ENCODE peak calls at places on chromosomes 3 and 15, in five cellular contexts. One of them, this sample, is unnamed.

GRCh38 chr3:141123677-141124410 is 72.7 kb downstream of the SPSB4 start:
- DNase-seq in MM.1S: no peak
- DNase-seq in heart left ventricle: peak
- DNase-seq in AG09309: no peak
- DNase-seq in heart right ventricle: peak
- DNase-seq in this sample: no peak

GRCh38 chr3:185930393-185931107 is 7.3 kb downstream of the TRA2B start:
- DNase-seq in MM.1S: no peak
- DNase-seq in heart left ventricle: no peak
- DNase-seq in AG09309: no peak
- DNase-seq in heart right ventricle: no peak
- DNase-seq in this sample: no peak

GRCh38 chr3:58536501-58537411 is at the start of gene ACOX2:
- DNase-seq in MM.1S: no peak
- DNase-seq in heart left ventricle: peak
- DNase-seq in AG09309: peak
- DNase-seq in heart right ventricle: peak
- DNase-seq in this sample: no peak

GRCh38 chr3:141663993-141664392 is 74.1 kb upstream of the RNF7 start:
- DNase-seq in MM.1S: no peak
- DNase-seq in heart left ventricle: no peak
- DNase-seq in AG09309: no peak
- DNase-seq in heart right ventricle: no peak
- DNase-seq in this sample: no peak

GRCh38 chr15:90686435-90687218 is 30.5 kb upstream of the BLM start:
- DNase-seq in MM.1S: no peak
- DNase-seq in heart left ventricle: no peak
- DNase-seq in AG09309: no peak
- DNase-seq in heart right ventricle: no peak
- DNase-seq in this sample: no peak

GRCh38 chr3:42704136-42704841 is 1.7 kb upstream of the HHATL start:
- DNase-seq in MM.1S: no peak
- DNase-seq in heart left ventricle: no peak
- DNase-seq in AG09309: no peak
- DNase-seq in heart right ventricle: no peak
- DNase-seq in this sample: no peak

GRCh38 chr15:25944386-25944785 is 81.3 kb upstream of the ATP10A start:
- DNase-seq in MM.1S: no peak
- DNase-seq in heart left ventricle: no peak
- DNase-seq in AG09309: no peak
- DNase-seq in heart right ventricle: no peak
- DNase-seq in this sample: no peak

GRCh38 chr15:82847703-82848102 is 38.3 kb downstream of the WHAMM start:
- DNase-seq in MM.1S: no peak
- DNase-seq in heart left ventricle: no peak
- DNase-seq in AG09309: no peak
- DNase-seq in heart right ventricle: no peak
- DNase-seq in this sample: no peak

GRCh38 chr3:136883967-136884720 is 22.1 kb downstream of the NCK1 start:
- DNase-seq in MM.1S: peak
- DNase-seq in heart left ventricle: no peak
- DNase-seq in AG09309: no peak
- DNase-seq in heart right ventricle: no peak
- DNase-seq in this sample: no peak

GRCh38 chr15:75156306-75157215 is 45.1 kb upstream of the C15orf39 start:
- DNase-seq in MM.1S: no peak
- DNase-seq in heart left ventricle: no peak
- DNase-seq in AG09309: no peak
- DNase-seq in heart right ventricle: no peak
- DNase-seq in this sample: no peak

GRCh38 chr15:71146597-71146996 is 31.3 kb downstream of the THSD4 start:
- DNase-seq in MM.1S: no peak
- DNase-seq in heart left ventricle: no peak
- DNase-seq in AG09309: no peak
- DNase-seq in heart right ventricle: no peak
- DNase-seq in this sample: no peak

GRCh38 chr15:42921049-42921731 is 612 bp upstream of the TTBK2 start:
- DNase-seq in MM.1S: peak
- DNase-seq in heart left ventricle: peak
- DNase-seq in AG09309: no peak
- DNase-seq in heart right ventricle: no peak
- DNase-seq in this sample: no peak

GRCh38 chr3:137285924-137286323 is 328.1 kb downstream of the IL20RB start:
- DNase-seq in MM.1S: no peak
- DNase-seq in heart left ventricle: no peak
- DNase-seq in AG09309: no peak
- DNase-seq in heart right ventricle: no peak
- DNase-seq in this sample: no peak

GRCh38 chr15:60396964-60397771 is 618 bp downstream of the ANXA2 start:
- DNase-seq in MM.1S: peak
- DNase-seq in heart left ventricle: peak
- DNase-seq in AG09309: no peak
- DNase-seq in heart right ventricle: peak
- DNase-seq in this sample: no peak

GRCh38 chr3:39267631-39268553 is 11.9 kb downstream of the CX3CR1 start:
- DNase-seq in MM.1S: no peak
- DNase-seq in heart left ventricle: no peak
- DNase-seq in AG09309: no peak
- DNase-seq in heart right ventricle: no peak
- DNase-seq in this sample: no peak

GRCh38 chr15:58484794-58485600 is 53.2 kb downstream of the LIPC start:
- DNase-seq in MM.1S: no peak
- DNase-seq in heart left ventricle: no peak
- DNase-seq in AG09309: no peak
- DNase-seq in heart right ventricle: no peak
- DNase-seq in this sample: no peak

GRCh38 chr15:95170587-95171380 is 939.4 kb downstream of the MCTP2 start:
- DNase-seq in MM.1S: no peak
- DNase-seq in heart left ventricle: no peak
- DNase-seq in AG09309: no peak
- DNase-seq in heart right ventricle: no peak
- DNase-seq in this sample: no peak

GRCh38 chr3:12681089-12681488 is 17.2 kb upstream of the RAF1 start:
- DNase-seq in MM.1S: no peak
- DNase-seq in heart left ventricle: no peak
- DNase-seq in AG09309: no peak
- DNase-seq in heart right ventricle: no peak
- DNase-seq in this sample: no peak

GRCh38 chr15:22224241-22224671 is 143.9 kb downstream of the OR4M2 start:
- DNase-seq in MM.1S: peak
- DNase-seq in heart left ventricle: no peak
- DNase-seq in AG09309: no peak
- DNase-seq in heart right ventricle: no peak
- DNase-seq in this sample: no peak

GRCh38 chr3:51968175-51968681 is 974 bp upstream of the PCBP4 start:
- DNase-seq in MM.1S: no peak
- DNase-seq in heart left ventricle: peak
- DNase-seq in AG09309: no peak
- DNase-seq in heart right ventricle: peak
- DNase-seq in this sample: peak

GRCh38 chr3:59605944-59606534 is 556.2 kb upstream of the CFAP20DC start:
- DNase-seq in MM.1S: no peak
- DNase-seq in heart left ventricle: no peak
- DNase-seq in AG09309: no peak
- DNase-seq in heart right ventricle: no peak
- DNase-seq in this sample: no peak

GRCh38 chr3:53154731-53155320 is 6.2 kb upstream of the PRKCD start:
- DNase-seq in MM.1S: no peak
- DNase-seq in heart left ventricle: no peak
- DNase-seq in AG09309: no peak
- DNase-seq in heart right ventricle: no peak
- DNase-seq in this sample: no peak

GRCh38 chr3:71570453-71571038 is 13.0 kb downstream of the FOXP1 start:
- DNase-seq in MM.1S: no peak
- DNase-seq in heart left ventricle: no peak
- DNase-seq in AG09309: no peak
- DNase-seq in heart right ventricle: no peak
- DNase-seq in this sample: no peak

GRCh38 chr15:98124576-98124975 is 164.1 kb downstream of the ARRDC4 start:
- DNase-seq in MM.1S: no peak
- DNase-seq in heart left ventricle: no peak
- DNase-seq in AG09309: no peak
- DNase-seq in heart right ventricle: no peak
- DNase-seq in this sample: no peak

GRCh38 chr3:68103811-68104210 is 449.4 kb upstream of the SUCLG2 start:
- DNase-seq in MM.1S: no peak
- DNase-seq in heart left ventricle: no peak
- DNase-seq in AG09309: no peak
- DNase-seq in heart right ventricle: no peak
- DNase-seq in this sample: no peak

GRCh38 chr3:172856766-172857742 is 106.5 kb downstream of the ECT2 start:
- DNase-seq in MM.1S: no peak
- DNase-seq in heart left ventricle: peak
- DNase-seq in AG09309: no peak
- DNase-seq in heart right ventricle: peak
- DNase-seq in this sample: no peak

GRCh38 chr3:186930639-186931486 is 537 bp downstream of the ST6GAL1 start:
- DNase-seq in MM.1S: peak
- DNase-seq in heart left ventricle: peak
- DNase-seq in AG09309: no peak
- DNase-seq in heart right ventricle: peak
- DNase-seq in this sample: peak

GRCh38 chr15:101542306-101543025 is 53.0 kb upstream of the PCSK6 start:
- DNase-seq in MM.1S: no peak
- DNase-seq in heart left ventricle: no peak
- DNase-seq in AG09309: no peak
- DNase-seq in heart right ventricle: peak
- DNase-seq in this sample: no peak

GRCh38 chr3:46075816-46076215 is 48.5 kb upstream of the XCR1 start:
- DNase-seq in MM.1S: no peak
- DNase-seq in heart left ventricle: no peak
- DNase-seq in AG09309: no peak
- DNase-seq in heart right ventricle: no peak
- DNase-seq in this sample: no peak

GRCh38 chr3:46071222-46071621 is 43.9 kb upstream of the XCR1 start:
- DNase-seq in MM.1S: no peak
- DNase-seq in heart left ventricle: no peak
- DNase-seq in AG09309: no peak
- DNase-seq in heart right ventricle: no peak
- DNase-seq in this sample: no peak

GRCh38 chr3:46078712-46079400 is 51.6 kb upstream of the XCR1 start:
- DNase-seq in MM.1S: peak
- DNase-seq in heart left ventricle: peak
- DNase-seq in AG09309: peak
- DNase-seq in heart right ventricle: peak
- DNase-seq in this sample: peak

GRCh38 chr3:46080124-46080991 is 53.1 kb upstream of the XCR1 start:
- DNase-seq in MM.1S: no peak
- DNase-seq in heart left ventricle: no peak
- DNase-seq in AG09309: no peak
- DNase-seq in heart right ventricle: no peak
- DNase-seq in this sample: no peak

DNA sequence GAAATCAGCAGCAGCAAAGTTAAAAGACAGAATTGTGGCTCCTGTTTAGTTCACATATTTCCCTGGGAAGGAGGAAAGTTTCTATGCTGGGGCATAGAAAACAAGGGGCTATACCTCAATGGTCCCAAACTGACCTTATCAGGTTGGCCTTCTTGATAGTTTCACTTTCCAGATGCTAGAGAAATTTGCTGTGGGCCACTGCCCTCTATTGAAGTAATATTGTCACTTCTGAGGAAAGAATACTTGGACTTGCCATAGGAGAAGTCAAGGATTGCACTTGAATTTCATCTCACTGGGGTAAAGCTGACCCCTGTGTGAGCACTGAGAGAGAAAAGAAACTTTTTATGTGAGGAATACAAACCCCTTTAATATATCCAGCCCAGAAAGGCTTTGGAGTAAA is 49.3 kb upstream of the XCR1 start:
- DNase-seq in MM.1S: peak
- DNase-seq in heart left ventricle: no peak
- DNase-seq in AG09309: no peak
- DNase-seq in heart right ventricle: no peak
- DNase-seq in this sample: no peak
- TF ChIP-seq CTCF in MM.1S: peak
- TF ChIP-seq CTCF in heart left ventricle: peak
- TF ChIP-seq CTCF in AG09309: peak
- TF ChIP-seq CTCF in heart right ventricle: peak
- TF ChIP-seq CTCF in this sample: no peak

DNA sequence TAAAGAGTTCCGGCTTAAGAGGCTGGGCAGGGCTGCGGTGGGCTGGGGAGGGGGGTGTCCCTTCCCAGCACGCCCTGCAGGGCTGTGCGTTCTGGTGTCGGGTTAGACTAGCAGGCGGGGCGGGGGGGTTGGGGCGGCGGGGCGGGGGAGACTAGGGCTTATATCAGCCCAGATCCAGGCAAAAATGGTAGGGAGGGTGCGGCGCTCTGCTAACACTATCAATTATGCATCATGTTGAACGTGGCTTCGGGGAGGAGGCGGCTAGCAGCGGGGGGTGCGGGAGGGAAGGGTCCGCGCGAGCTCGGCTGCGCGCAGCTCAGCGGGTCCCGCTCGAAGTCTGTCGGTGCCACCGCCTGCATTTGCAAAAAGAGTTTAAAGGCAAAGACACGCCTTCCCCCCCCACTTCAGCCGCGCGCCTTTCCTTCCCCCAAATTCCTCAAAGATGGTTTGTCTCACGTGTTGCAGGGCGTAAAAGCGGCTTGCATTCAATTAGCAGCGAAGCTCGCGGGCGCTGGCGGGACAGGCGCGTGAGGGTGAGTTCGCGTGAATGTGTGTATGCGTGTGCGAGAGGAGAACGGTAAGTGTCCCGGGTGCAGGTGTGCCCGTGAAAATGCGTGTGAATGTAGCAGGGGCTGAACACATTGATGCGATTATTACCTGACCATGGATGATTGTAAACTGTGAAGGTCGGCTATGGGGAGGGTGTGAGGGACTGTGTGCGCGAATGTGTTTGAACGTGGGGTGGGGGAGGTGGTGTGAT is at the start of gene ISLR2:
- DNase-seq in MM.1S: no peak
- DNase-seq in heart left ventricle: no peak
- DNase-seq in AG09309: no peak
- DNase-seq in heart right ventricle: no peak
- DNase-seq in this sample: no peak
- H3K4me3 ChIP-seq in MM.1S: no peak
- H3K4me3 ChIP-seq in heart left ventricle: peak
- H3K4me3 ChIP-seq in AG09309: peak
- H3K4me3 ChIP-seq in heart right ventricle: peak
- H3K4me3 ChIP-seq in this sample: no peak

DNA sequence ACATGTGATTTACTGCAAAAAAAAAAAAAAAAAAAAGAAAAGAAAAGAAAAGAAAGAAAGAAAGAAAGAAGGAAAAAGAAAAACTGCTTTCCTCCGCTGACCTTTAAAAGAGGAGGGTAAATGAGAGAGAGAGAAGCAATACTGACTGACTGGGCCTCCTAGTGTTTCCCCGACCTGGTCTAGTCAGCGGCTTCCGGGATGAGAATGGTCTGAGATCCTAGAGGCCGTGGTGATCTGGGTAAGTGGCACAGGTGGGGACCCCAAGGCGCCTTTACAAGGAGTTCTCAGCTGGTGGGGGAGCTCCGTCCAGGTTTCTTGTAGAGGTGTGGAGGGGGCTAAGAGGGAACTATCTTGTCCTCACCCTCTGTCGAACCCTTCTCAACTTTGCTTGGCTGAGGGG is 223.1 kb downstream of the MEIS2 start:
- DNase-seq in MM.1S: no peak
- DNase-seq in heart left ventricle: no peak
- DNase-seq in AG09309: no peak
- DNase-seq in heart right ventricle: no peak
- DNase-seq in this sample: no peak
- TF ChIP-seq CTCF in MM.1S: no peak
- TF ChIP-seq CTCF in heart left ventricle: no peak
- TF ChIP-seq CTCF in AG09309: no peak
- TF ChIP-seq CTCF in heart right ventricle: no peak
- TF ChIP-seq CTCF in this sample: no peak

GRCh38 chr15:85750807-85751730 is 43.7 kb downstream of the KLHL25 start:
- DNase-seq in MM.1S: no peak
- DNase-seq in heart left ventricle: peak
- DNase-seq in AG09309: no peak
- DNase-seq in heart right ventricle: no peak
- DNase-seq in this sample: no peak
- H3K4me3 ChIP-seq in MM.1S: no peak
- H3K4me3 ChIP-seq in heart left ventricle: peak
- H3K4me3 ChIP-seq in AG09309: no peak
- H3K4me3 ChIP-seq in heart right ventricle: peak
- H3K4me3 ChIP-seq in this sample: no peak